ENCODE peak calls at places on chromosomes 3 and 15, in seven cellular contexts. One of them, this sample, is unnamed.

GRCh38 chr15:25693321-25694237 is 169.5 kb downstream of the ATP10A start:
- DNase-seq in effector memory CD4-positive, alpha-beta T cell: no peak
- DNase-seq in H7: peak; percentile 86
- DNase-seq in CD8-positive, alpha-beta memory T cell: no peak
- DNase-seq in right cardiac atrium: peak; percentile 75
- DNase-seq in hepatocyte: peak; percentile 52
- DNase-seq in K562: peak; percentile 31
- DNase-seq in this sample: no peak

GRCh38 chr3:135084404-135084803 is 289.3 kb downstream of the EPHB1 start:
- DNase-seq in effector memory CD4-positive, alpha-beta T cell: no peak
- DNase-seq in H7: no peak
- DNase-seq in CD8-positive, alpha-beta memory T cell: no peak
- DNase-seq in right cardiac atrium: no peak
- DNase-seq in hepatocyte: no peak
- DNase-seq in K562: no peak
- DNase-seq in this sample: no peak

GRCh38 chr3:157333551-157333991 is 103.1 kb upstream of the PTX3 start:
- DNase-seq in effector memory CD4-positive, alpha-beta T cell: no peak
- DNase-seq in H7: no peak
- DNase-seq in CD8-positive, alpha-beta memory T cell: no peak
- DNase-seq in right cardiac atrium: no peak
- DNase-seq in hepatocyte: no peak
- DNase-seq in K562: no peak
- DNase-seq in this sample: no peak

GRCh38 chr15:73891328-73891975 is 18.1 kb downstream of the TBC1D21 start:
- DNase-seq in effector memory CD4-positive, alpha-beta T cell: no peak
- DNase-seq in H7: no peak
- DNase-seq in CD8-positive, alpha-beta memory T cell: no peak
- DNase-seq in right cardiac atrium: no peak
- DNase-seq in hepatocyte: no peak
- DNase-seq in K562: no peak
- DNase-seq in this sample: no peak

GRCh38 chr3:141940204-141940776 is 63.8 kb downstream of the ATP1B3 start:
- DNase-seq in effector memory CD4-positive, alpha-beta T cell: no peak
- DNase-seq in H7: peak; percentile 64
- DNase-seq in CD8-positive, alpha-beta memory T cell: no peak
- DNase-seq in right cardiac atrium: no peak
- DNase-seq in hepatocyte: peak; percentile 62
- DNase-seq in K562: no peak
- DNase-seq in this sample: no peak

GRCh38 chr3:154144825-154145465 is 23.8 kb downstream of the ARHGEF26 start:
- DNase-seq in effector memory CD4-positive, alpha-beta T cell: no peak
- DNase-seq in H7: no peak
- DNase-seq in CD8-positive, alpha-beta memory T cell: no peak
- DNase-seq in right cardiac atrium: no peak
- DNase-seq in hepatocyte: no peak
- DNase-seq in K562: no peak
- DNase-seq in this sample: no peak

GRCh38 chr3:161354554-161354953 is 16.8 kb downstream of the SPTSSB start:
- DNase-seq in effector memory CD4-positive, alpha-beta T cell: no peak
- DNase-seq in H7: no peak
- DNase-seq in CD8-positive, alpha-beta memory T cell: no peak
- DNase-seq in right cardiac atrium: no peak
- DNase-seq in hepatocyte: no peak
- DNase-seq in K562: no peak
- DNase-seq in this sample: no peak

GRCh38 chr3:28972921-28973320 is 307.9 kb upstream of the RBMS3 start:
- DNase-seq in effector memory CD4-positive, alpha-beta T cell: no peak
- DNase-seq in H7: no peak
- DNase-seq in CD8-positive, alpha-beta memory T cell: no peak
- DNase-seq in right cardiac atrium: no peak
- DNase-seq in hepatocyte: no peak
- DNase-seq in K562: no peak
- DNase-seq in this sample: no peak

GRCh38 chr3:196708467-196708866 is 3.6 kb downstream of the CEP19 start:
- DNase-seq in effector memory CD4-positive, alpha-beta T cell: no peak
- DNase-seq in H7: no peak
- DNase-seq in CD8-positive, alpha-beta memory T cell: no peak
- DNase-seq in right cardiac atrium: no peak
- DNase-seq in hepatocyte: no peak
- DNase-seq in K562: no peak
- DNase-seq in this sample: no peak

GRCh38 chr3:45604596-45604995 is 10.0 kb downstream of the LIMD1 start:
- DNase-seq in effector memory CD4-positive, alpha-beta T cell: no peak
- DNase-seq in H7: no peak
- DNase-seq in CD8-positive, alpha-beta memory T cell: no peak
- DNase-seq in right cardiac atrium: no peak
- DNase-seq in hepatocyte: no peak
- DNase-seq in K562: no peak
- DNase-seq in this sample: no peak

GRCh38 chr3:49198161-49198560 is 26.8 kb downstream of the KLHDC8B start:
- DNase-seq in effector memory CD4-positive, alpha-beta T cell: no peak
- DNase-seq in H7: peak; percentile 13
- DNase-seq in CD8-positive, alpha-beta memory T cell: no peak
- DNase-seq in right cardiac atrium: no peak
- DNase-seq in hepatocyte: no peak
- DNase-seq in K562: no peak
- DNase-seq in this sample: no peak

GRCh38 chr3:49199244-49199899 is 28.0 kb downstream of the KLHDC8B start:
- DNase-seq in effector memory CD4-positive, alpha-beta T cell: no peak
- DNase-seq in H7: peak; percentile 85
- DNase-seq in CD8-positive, alpha-beta memory T cell: no peak
- DNase-seq in right cardiac atrium: peak; percentile 98
- DNase-seq in hepatocyte: no peak
- DNase-seq in K562: no peak
- DNase-seq in this sample: peak; percentile 68

GRCh38 chr3:49199900-49200281 is 28.5 kb downstream of the KLHDC8B start:
- DNase-seq in effector memory CD4-positive, alpha-beta T cell: no peak
- DNase-seq in H7: no peak
- DNase-seq in CD8-positive, alpha-beta memory T cell: no peak
- DNase-seq in right cardiac atrium: no peak
- DNase-seq in hepatocyte: no peak
- DNase-seq in K562: no peak
- DNase-seq in this sample: no peak

GRCh38 chr3:49198611-49199230 is 27.3 kb downstream of the KLHDC8B start:
- DNase-seq in effector memory CD4-positive, alpha-beta T cell: no peak
- DNase-seq in H7: no peak
- DNase-seq in CD8-positive, alpha-beta memory T cell: no peak
- DNase-seq in right cardiac atrium: peak; percentile 69
- DNase-seq in hepatocyte: no peak
- DNase-seq in K562: no peak
- DNase-seq in this sample: no peak
- H3K27me3 ChIP-seq in effector memory CD4-positive, alpha-beta T cell: no peaks in the 10 kb centered on the region
- H3K27me3 ChIP-seq in H7: no peaks in the 10 kb centered on the region
- H3K27me3 ChIP-seq in CD8-positive, alpha-beta memory T cell: no peaks in the 10 kb centered on the region
- H3K27me3 ChIP-seq in right cardiac atrium: no peaks in the 10 kb centered on the region
- H3K27me3 ChIP-seq in hepatocyte: no peaks in the 10 kb centered on the region
- H3K27me3 ChIP-seq in K562: no peaks in the 10 kb centered on the region
- H3K27me3 ChIP-seq in this sample: no peaks in the 10 kb centered on the region

GRCh38 chr3:184562146-184562861 is 719 bp downstream of the EPHB3 start:
- DNase-seq in effector memory CD4-positive, alpha-beta T cell: no peak
- DNase-seq in H7: peak; percentile 75
- DNase-seq in CD8-positive, alpha-beta memory T cell: no peak
- DNase-seq in right cardiac atrium: peak; percentile 72
- DNase-seq in hepatocyte: no peak
- DNase-seq in K562: no peak
- DNase-seq in this sample: no peak

GRCh38 chr3:184562875-184563568 is 1.4 kb downstream of the EPHB3 start:
- DNase-seq in effector memory CD4-positive, alpha-beta T cell: no peak
- DNase-seq in H7: no peak
- DNase-seq in CD8-positive, alpha-beta memory T cell: no peak
- DNase-seq in right cardiac atrium: peak; percentile 75
- DNase-seq in hepatocyte: peak; percentile 58
- DNase-seq in K562: no peak
- DNase-seq in this sample: no peak

GRCh38 chr3:184560531-184560930 is 1.1 kb upstream of the EPHB3 start:
- DNase-seq in effector memory CD4-positive, alpha-beta T cell: no peak
- DNase-seq in H7: no peak
- DNase-seq in CD8-positive, alpha-beta memory T cell: no peak
- DNase-seq in right cardiac atrium: no peak
- DNase-seq in hepatocyte: no peak
- DNase-seq in K562: no peak
- DNase-seq in this sample: no peak

GRCh38 chr3:184560992-184561328 is 625 bp upstream of the EPHB3 start:
- DNase-seq in effector memory CD4-positive, alpha-beta T cell: no peak
- DNase-seq in H7: no peak
- DNase-seq in CD8-positive, alpha-beta memory T cell: no peak
- DNase-seq in right cardiac atrium: no peak
- DNase-seq in hepatocyte: no peak
- DNase-seq in K562: no peak
- DNase-seq in this sample: no peak

DNA sequence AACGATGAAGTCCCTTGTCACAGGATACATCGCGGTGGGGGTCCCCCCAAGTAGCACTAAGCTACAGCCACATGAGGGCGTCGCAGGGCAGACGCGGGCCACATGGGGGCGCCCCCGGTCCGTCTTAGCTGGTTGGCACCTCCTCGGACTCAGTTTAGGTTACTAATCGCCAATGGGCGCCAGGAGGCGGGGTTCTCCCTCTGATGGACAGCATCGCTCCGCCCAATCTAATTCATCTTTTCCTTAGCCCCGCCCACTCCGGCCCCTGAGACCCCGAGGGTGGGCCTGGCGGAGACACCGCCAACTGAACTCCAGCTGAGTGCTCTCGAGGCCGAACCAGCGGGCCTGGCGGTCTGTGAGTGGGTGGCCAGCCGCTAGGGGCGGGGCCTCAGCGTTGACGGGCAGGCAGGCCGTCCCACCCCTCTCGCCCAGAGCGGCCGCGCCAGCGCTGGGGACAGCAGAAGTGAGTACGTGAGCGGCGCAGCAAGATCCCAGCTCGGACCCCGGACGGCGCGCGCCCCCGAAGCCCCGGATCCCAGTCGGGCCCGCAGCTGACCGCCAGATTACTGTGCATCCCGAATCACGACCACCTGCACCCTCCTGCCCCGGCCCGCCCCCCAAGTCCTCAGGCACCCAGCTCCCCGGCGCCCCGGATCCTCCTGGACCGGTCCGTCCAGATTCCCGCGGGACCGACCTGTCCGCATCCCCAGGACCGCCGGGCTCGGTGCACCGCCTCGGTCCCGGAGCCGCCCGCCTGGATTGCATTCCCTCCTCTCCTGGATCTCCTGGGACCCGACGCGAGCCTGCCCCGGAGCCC is at the start of gene EPHB3:
- DNase-seq in effector memory CD4-positive, alpha-beta T cell: peak; percentile 79
- DNase-seq in H7: peak; percentile 100
- DNase-seq in CD8-positive, alpha-beta memory T cell: peak; percentile 79
- DNase-seq in right cardiac atrium: peak; percentile 99
- DNase-seq in hepatocyte: peak; percentile 100
- DNase-seq in K562: peak; percentile 83
- DNase-seq in this sample: peak; percentile 99
- H3K27me3 ChIP-seq in effector memory CD4-positive, alpha-beta T cell: peaks cover 4% of the 10 kb centered on the region
- H3K27me3 ChIP-seq in H7: peaks cover 77% of the 10 kb centered on the region
- H3K27me3 ChIP-seq in CD8-positive, alpha-beta memory T cell: peaks cover 24% of the 10 kb centered on the region
- H3K27me3 ChIP-seq in right cardiac atrium: no peaks in the 10 kb centered on the region
- H3K27me3 ChIP-seq in hepatocyte: no peaks in the 10 kb centered on the region
- H3K27me3 ChIP-seq in K562: peaks cover 71% of the 10 kb centered on the region
- H3K27me3 ChIP-seq in this sample: no peaks in the 10 kb centered on the region

GRCh38 chr15:83284563-83285283 is at the start of gene BNC1:
- DNase-seq in effector memory CD4-positive, alpha-beta T cell: no peak
- DNase-seq in H7: peak; percentile 80
- DNase-seq in CD8-positive, alpha-beta memory T cell: no peak
- DNase-seq in right cardiac atrium: peak; percentile 60
- DNase-seq in hepatocyte: peak; percentile 23
- DNase-seq in K562: no peak
- DNase-seq in this sample: no peak
- H3K27me3 ChIP-seq in effector memory CD4-positive, alpha-beta T cell: peaks cover 11% of the 10 kb centered on the region
- H3K27me3 ChIP-seq in H7: peaks cover 45% of the 10 kb centered on the region
- H3K27me3 ChIP-seq in CD8-positive, alpha-beta memory T cell: peaks cover 8% of the 10 kb centered on the region
- H3K27me3 ChIP-seq in right cardiac atrium: no peaks in the 10 kb centered on the region
- H3K27me3 ChIP-seq in hepatocyte: peaks cover 81% of the 10 kb centered on the region
- H3K27me3 ChIP-seq in K562: peaks cover 14% of the 10 kb centered on the region
- H3K27me3 ChIP-seq in this sample: peaks cover 5% of the 10 kb centered on the region

DNA sequence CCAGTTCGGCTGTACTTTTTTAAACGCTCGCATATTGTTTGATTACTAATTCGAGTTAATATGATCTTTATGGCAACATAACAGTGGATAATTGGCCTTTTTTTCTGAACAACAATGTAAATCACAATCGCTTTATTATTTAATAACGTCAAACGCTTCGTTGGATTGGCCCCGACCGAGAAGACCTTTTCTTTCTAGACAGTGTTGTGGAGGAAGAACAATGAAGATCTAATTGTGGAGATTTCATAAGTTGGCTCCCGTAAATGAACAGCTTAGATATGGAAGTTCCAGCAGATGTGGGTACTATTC is 12.7 kb downstream of the SOX2 start:
- DNase-seq in effector memory CD4-positive, alpha-beta T cell: no peak
- DNase-seq in H7: no peak
- DNase-seq in CD8-positive, alpha-beta memory T cell: no peak
- DNase-seq in right cardiac atrium: no peak
- DNase-seq in hepatocyte: no peak
- DNase-seq in K562: no peak
- DNase-seq in this sample: no peak
- H3K27me3 ChIP-seq in effector memory CD4-positive, alpha-beta T cell: peaks cover 81% of the 10 kb centered on the region
- H3K27me3 ChIP-seq in H7: peaks cover 43% of the 10 kb centered on the region
- H3K27me3 ChIP-seq in CD8-positive, alpha-beta memory T cell: peaks cover 85% of the 10 kb centered on the region
- H3K27me3 ChIP-seq in right cardiac atrium: peaks cover 3% of the 10 kb centered on the region
- H3K27me3 ChIP-seq in hepatocyte: peaks cover 99% of the 10 kb centered on the region
- H3K27me3 ChIP-seq in K562: peaks cover 62% of the 10 kb centered on the region
- H3K27me3 ChIP-seq in this sample: peaks cover 17% of the 10 kb centered on the region

DNA sequence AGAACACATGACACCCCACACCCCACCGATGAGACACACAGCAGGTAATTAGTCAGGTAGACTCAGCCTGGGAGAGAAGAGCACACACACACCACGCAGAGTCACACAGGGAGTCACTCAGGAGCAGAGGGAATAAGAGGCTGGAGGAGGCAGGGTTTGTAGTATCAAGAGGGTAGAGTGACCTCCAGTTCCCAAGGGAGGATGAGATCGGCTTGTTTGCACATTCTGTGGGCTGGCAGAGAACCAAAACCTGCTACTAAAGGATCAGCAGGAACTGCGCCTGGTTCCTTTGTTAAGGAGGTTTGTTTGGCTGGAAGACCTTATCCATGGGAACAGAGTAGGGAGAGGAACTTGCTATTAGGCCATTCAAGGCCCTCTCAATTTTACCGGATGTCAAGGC is 281.4 kb upstream of the SLCO3A1 start:
- DNase-seq in effector memory CD4-positive, alpha-beta T cell: no peak
- DNase-seq in H7: no peak
- DNase-seq in CD8-positive, alpha-beta memory T cell: no peak
- DNase-seq in right cardiac atrium: peak; percentile 41
- DNase-seq in hepatocyte: no peak
- DNase-seq in K562: no peak
- DNase-seq in this sample: peak; percentile 49
- H3K27me3 ChIP-seq in effector memory CD4-positive, alpha-beta T cell: no peaks in the 10 kb centered on the region
- H3K27me3 ChIP-seq in H7: no peaks in the 10 kb centered on the region
- H3K27me3 ChIP-seq in CD8-positive, alpha-beta memory T cell: no peaks in the 10 kb centered on the region
- H3K27me3 ChIP-seq in right cardiac atrium: no peaks in the 10 kb centered on the region
- H3K27me3 ChIP-seq in hepatocyte: no peaks in the 10 kb centered on the region
- H3K27me3 ChIP-seq in K562: no peaks in the 10 kb centered on the region
- H3K27me3 ChIP-seq in this sample: no peaks in the 10 kb centered on the region

GRCh38 chr15:88252441-88252840 is 4.1 kb downstream of the NTRK3 start:
- DNase-seq in effector memory CD4-positive, alpha-beta T cell: no peak
- DNase-seq in H7: no peak
- DNase-seq in CD8-positive, alpha-beta memory T cell: no peak
- DNase-seq in right cardiac atrium: no peak
- DNase-seq in hepatocyte: no peak
- DNase-seq in K562: no peak
- DNase-seq in this sample: no peak
- H3K27me3 ChIP-seq in effector memory CD4-positive, alpha-beta T cell: peaks cover 10% of the 10 kb centered on the region
- H3K27me3 ChIP-seq in H7: peaks cover 47% of the 10 kb centered on the region
- H3K27me3 ChIP-seq in CD8-positive, alpha-beta memory T cell: peaks cover 3% of the 10 kb centered on the region
- H3K27me3 ChIP-seq in right cardiac atrium: no peaks in the 10 kb centered on the region
- H3K27me3 ChIP-seq in hepatocyte: peaks cover 39% of the 10 kb centered on the region
- H3K27me3 ChIP-seq in K562: peaks cover 14% of the 10 kb centered on the region
- H3K27me3 ChIP-seq in this sample: peaks cover 10% of the 10 kb centered on the region

GRCh38 chr15:55589297-55589696 is 1.2 kb upstream of the PYGO1 start:
- DNase-seq in effector memory CD4-positive, alpha-beta T cell: no peak
- DNase-seq in H7: no peak
- DNase-seq in CD8-positive, alpha-beta memory T cell: no peak
- DNase-seq in right cardiac atrium: no peak
- DNase-seq in hepatocyte: peak; percentile 8
- DNase-seq in K562: no peak
- DNase-seq in this sample: no peak
- H3K27me3 ChIP-seq in effector memory CD4-positive, alpha-beta T cell: peaks cover 36% of the 10 kb centered on the region
- H3K27me3 ChIP-seq in H7: peaks cover 38% of the 10 kb centered on the region
- H3K27me3 ChIP-seq in CD8-positive, alpha-beta memory T cell: peaks cover 29% of the 10 kb centered on the region
- H3K27me3 ChIP-seq in right cardiac atrium: no peaks in the 10 kb centered on the region
- H3K27me3 ChIP-seq in hepatocyte: peaks cover 4% of the 10 kb centered on the region
- H3K27me3 ChIP-seq in K562: peaks cover 12% of the 10 kb centered on the region
- H3K27me3 ChIP-seq in this sample: no peaks in the 10 kb centered on the region